ENCODE peak calls at places on chromosomes 4 and X, in five cellular contexts. Q is AG04449, H is fibroblast of mammary gland, Y is cardiac fibroblast, G is fibroblast of pulmonary artery. I is an unnamed sample.

GRCh38 chr4:31328921-31329320 is 608.8 kb downstream of the PCDH7 start:
- DNase-seq in Y (peak), Q (no peak), H (no peak), G (peak), I (no peak)

GRCh38 chr4:75235359-75235951 is 278.7 kb downstream of the RCHY1 start:
- DNase-seq in Y (no peak), Q (no peak), G (no peak), H (no peak), I (no peak)

GRCh38 chr4:80184053-80184790 is 13.1 kb upstream of the PRDM8 start:
- DNase-seq in Q (no peak), Y (peak), G (peak), H (peak), I (peak)

GRCh38 chrX:13742397-13743176 is 8.0 kb downstream of the OFD1 start:
- DNase-seq in G (no peak), Q (no peak), Y (peak), H (no peak), I (no peak)

GRCh38 chrX:84064164-84064563 is 123.8 kb downstream of the RPS6KA6 start:
- DNase-seq in Y (peak), Q (no peak), G (peak), H (peak), I (peak)

GRCh38 chrX:136147966-136148365 is 633 bp downstream of the FHL1 start:
- DNase-seq in H (no peak), Y (no peak), G (no peak), Q (no peak), I (no peak)

GRCh38 chrX:68579810-68580209 is 67.7 kb upstream of the STARD8 start:
- DNase-seq in Q (no peak), G (no peak), Y (no peak), H (no peak), I (no peak)

GRCh38 chr4:155578726-155579385 is 87.8 kb upstream of the GUCY1A1 start:
- DNase-seq in G (peak), H (peak), Y (peak), Q (no peak), I (no peak)

GRCh38 chrX:15343075-15343476 is 7.8 kb upstream of the PIGA start:
- DNase-seq in Y (peak), Q (no peak), G (peak), H (peak), I (peak)

GRCh38 chrX:134746379-134746723 is 88.1 kb upstream of the PLAC1 start:
- DNase-seq in Y (no peak), H (no peak), G (no peak), Q (no peak), I (no peak)

GRCh38 chr4:154577324-154577723 is 13.2 kb downstream of the FGA start:
- DNase-seq in G (no peak), Y (no peak), Q (no peak), H (no peak), I (no peak)

GRCh38 chrX:39705299-39705698 is 392.5 kb downstream of the BCOR start:
- DNase-seq in G (peak), Q (peak), Y (peak), H (peak), I (peak)

GRCh38 chr4:94577136-94577535 is 125.4 kb downstream of the PDLIM5 start:
- DNase-seq in G (peak), Q (no peak), Y (peak), H (peak), I (no peak)

GRCh38 chr4:183438458-183439113 is 5.8 kb upstream of the CDKN2AIP start:
- DNase-seq in H (peak), Y (no peak), G (peak), Q (no peak), I (peak)

GRCh38 chr4:38360201-38360600 is 303.8 kb upstream of the KLF3 start:
- DNase-seq in Q (no peak), Y (peak), G (peak), H (no peak), I (no peak)

GRCh38 chr4:53591372-53591892 is at the start of gene LNX1:
- DNase-seq in Q (no peak), G (no peak), Y (no peak), H (no peak), I (peak)

GRCh38 chrX:36898301-36898700 is 109.9 kb upstream of the FAM47C start:
- DNase-seq in Q (no peak), G (peak), H (peak), Y (peak), I (peak)

GRCh38 chr4:180940680-180941079 is 1302.5 kb upstream of the TENM3 start:
- DNase-seq in H (no peak), Y (no peak), G (no peak), Q (no peak), I (no peak)

GRCh38 chr4:74716436-74716765 is 77.9 kb downstream of the BTC start:
- DNase-seq in Q (no peak), H (no peak), Y (no peak), G (no peak), I (no peak)

GRCh38 chr4:82890602-82890912 is 396 bp downstream of the SEC31A start:
- DNase-seq in G (no peak), Q (no peak), H (no peak), Y (no peak), I (no peak)

GRCh38 chr4:18676136-18676922 is 654.8 kb upstream of the LCORL start:
- DNase-seq in Y (no peak), G (no peak), H (no peak), Q (no peak), I (no peak)

GRCh38 chr4:24209131-24209530 is 319.3 kb upstream of the PPARGC1A start:
- DNase-seq in Y (no peak), H (no peak), G (no peak), Q (no peak), I (no peak)

GRCh38 chrX:11725631-11726442 is 32.2 kb upstream of the MSL3 start:
- DNase-seq in Q (no peak), G (no peak), H (no peak), Y (no peak), I (no peak)

GRCh38 chr4:818106-818921 is 7.6 kb downstream of the CPLX1 start:
- DNase-seq in Y (no peak), Q (no peak), H (no peak), G (no peak), I (no peak)

GRCh38 chr4:17762705-17763104 is 18.7 kb downstream of the FAM184B start:
- DNase-seq in Q (no peak), H (peak), G (peak), Y (peak), I (peak)

GRCh38 chrX:43733699-43734098 is 77.6 kb downstream of the MAOA start:
- DNase-seq in G (no peak), Q (no peak), H (no peak), Y (no peak), I (no peak)

GRCh38 chr4:75048208-75048879 is 115.4 kb downstream of the PARM1 start:
- DNase-seq in Q (no peak), Y (no peak), G (no peak), H (no peak), I (no peak)

GRCh38 chr4:113358784-113359183 is 309.3 kb downstream of the ANK2 start:
- DNase-seq in H (no peak), Q (no peak), Y (peak), G (peak), I (no peak)

GRCh38 chr4:155759372-155760252 is 791 bp downstream of the GUCY1B1 start:
- DNase-seq in Y (peak), Q (no peak), G (peak), H (peak), I (peak)

GRCh38 chr4:56786955-56787354 is 34.5 kb downstream of the SPINK2 start:
- DNase-seq in Q (no peak), G (peak), Y (peak), H (peak), I (peak)

GRCh38 chr4:109434007-109434792 is 585 bp downstream of the SEC24B start:
- DNase-seq in H (peak), G (peak), Q (no peak), Y (peak), I (peak)

GRCh38 chr4:16415751-16416150 is 189.5 kb upstream of the TAPT1 start:
- DNase-seq in H (no peak), Y (no peak), Q (no peak), G (no peak), I (no peak)

GRCh38 chrX:45850197-45850774 is 649.6 kb upstream of the DIPK2B start:
- DNase-seq in G (no peak), Q (no peak), H (no peak), Y (no peak), I (peak)

GRCh38 chrX:18598413-18598812 is 73.5 kb downstream of the RS1 start:
- DNase-seq in Y (no peak), Q (no peak), G (no peak), H (no peak), I (no peak)

GRCh38 chrX:22314692-22315091 is 42.0 kb downstream of the CBLL2 start:
- DNase-seq in Y (peak), Q (no peak), H (peak), G (peak), I (peak)

GRCh38 chr4:121375262-121375661 is 5.6 kb downstream of the QRFPR start:
- DNase-seq in Y (peak), G (peak), H (peak), Q (no peak), I (peak)

GRCh38 chrX:100659431-100660137 is 15.6 kb downstream of the SRPX2 start:
- DNase-seq in Y (no peak), Q (no peak), H (no peak), G (no peak), I (no peak)

GRCh38 chrX:100654256-100654655 is 10.3 kb downstream of the SRPX2 start:
- DNase-seq in G (peak), Y (peak), H (peak), Q (no peak), I (peak)

GRCh38 chrX:100662153-100662552 is 18.2 kb downstream of the SRPX2 start:
- DNase-seq in G (no peak), Q (no peak), Y (no peak), H (no peak), I (no peak)

GRCh38 chrX:100662791-100663190 is 18.8 kb downstream of the SRPX2 start:
- DNase-seq in Q (no peak), G (peak), H (peak), Y (peak), I (peak)

DNA sequence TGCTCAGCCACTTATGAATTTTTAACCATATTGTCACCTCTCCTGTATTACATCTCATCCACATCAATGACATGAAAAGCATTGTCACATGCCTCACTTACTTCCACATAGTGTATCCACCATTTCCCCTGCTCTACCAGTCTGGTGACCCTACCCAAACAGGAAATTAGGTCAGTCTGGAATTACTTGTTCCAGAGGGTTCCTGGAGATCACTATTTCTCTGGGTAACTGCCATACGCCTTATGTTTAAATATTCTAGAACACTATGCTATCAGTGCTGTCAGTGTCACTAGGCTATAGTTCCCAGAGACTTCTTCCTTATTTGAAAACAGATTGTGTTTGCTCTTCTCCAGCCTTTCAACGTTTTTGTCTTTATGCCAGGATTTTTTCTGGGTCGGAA is 14.9 kb downstream of the SRPX2 start:
- DNase-seq in Q (no peak), G (peak), H (no peak), Y (no peak), I (peak)
- TF ChIP-seq CTCF in Q (no peak), G (no peak), H (no peak), Y (no peak), I (no peak)

GRCh38 chr4:182254381-182254780 is 11.2 kb downstream of the TENM3 start:
- DNase-seq in Q (no peak), G (no peak), H (no peak), Y (no peak), I (no peak)
- H3K4me3 ChIP-seq in Q (no peak), G (no peak), H (no peak), Y (no peak), I (no peak)

GRCh38 chrX:151359931-151360871 is 36.8 kb upstream of the VMA21 start:
- DNase-seq in H (no peak), G (peak), Q (no peak), Y (peak), I (peak)
- TF ChIP-seq CTCF in H (peak), G (peak), Q (peak), Y (peak), I (peak)

GRCh38 chr4:148831945-148832344 is 389.7 kb upstream of the NR3C2 start:
- DNase-seq in G (peak), Y (peak), H (peak), Q (peak), I (peak)

GRCh38 chr4:148834804-148835598 is 392.8 kb upstream of the NR3C2 start:
- DNase-seq in G (peak), Y (peak), Q (no peak), H (peak), I (peak)
- H3K4me3 ChIP-seq in G (no peak), Y (no peak), Q (no peak), H (no peak), I (no peak)

GRCh38 chr4:95693594-95693993 is 144.8 kb upstream of the UNC5C start:
- DNase-seq in Q (no peak), G (peak), Y (peak), H (peak), I (peak)
- TF ChIP-seq CTCF in Q (no peak), G (peak), Y (peak), H (peak), I (peak)

I was measured in epithelial cell of esophagus.